ENCODE peak calls at places on chromosomes 2 and 18, in ten cellular contexts. B is kidney glomerular epithelial cell, M is GM03348, N is NCI-H1105 treated with DMSO at 0.1 percent for 48 hours, F is NCI-H1436, U is EL, W is pancreas, T is kidney, R is hepatic stellate cell, O is AG20443. Q is an unnamed sample.

GRCh38 chr2:114550895-114551793 is 108.7 kb downstream of the DPP10 start:
- DNase-seq in B (peak), M (peak), N (peak), F (peak), U (peak), W (peak), T (no peak), R (peak), O (peak), Q (peak)

GRCh38 chr2:9800975-9801723 is 42.1 kb upstream of the TAF1B start:
- DNase-seq in B (no peak), M (peak), N (no peak), F (no peak), U (peak), W (no peak), T (peak), R (peak), O (peak), Q (no peak)

GRCh38 chr2:142892715-142893114 is 15.3 kb downstream of the KYNU start:
- DNase-seq in B (no peak), M (no peak), N (no peak), F (no peak), U (no peak), W (no peak), T (no peak), R (no peak), O (no peak), Q (no peak)

GRCh38 chr2:47227532-47228166 is 72.5 kb upstream of the STPG4 start:
- DNase-seq in B (no peak), M (no peak), N (peak), F (peak), U (no peak), W (no peak), T (no peak), R (no peak), O (no peak), Q (no peak)

GRCh38 chr2:96245609-96246390 is 20.0 kb downstream of the TMEM127 start:
- DNase-seq in B (no peak), M (no peak), N (no peak), F (no peak), U (peak), W (no peak), T (peak), R (no peak), O (no peak), Q (no peak)

GRCh38 chr18:76922107-76922506 is 99.8 kb downstream of the ZNF236 start:
- DNase-seq in B (no peak), M (peak), N (peak), F (no peak), U (peak), W (peak), T (no peak), R (peak), O (peak), Q (no peak)

GRCh38 chr2:106614511-106615291 is 127.5 kb downstream of the CD8B2 start:
- DNase-seq in B (peak), M (no peak), N (no peak), F (no peak), U (no peak), W (peak), T (no peak), R (no peak), O (no peak), Q (no peak)

GRCh38 chr18:32156855-32157254 is 33.0 kb upstream of the MEP1B start:
- DNase-seq in B (no peak), M (no peak), N (no peak), F (no peak), U (no peak), W (no peak), T (no peak), R (no peak), O (no peak), Q (no peak)

GRCh38 chr2:239475161-239476028 is 74.6 kb upstream of the HDAC4 start:
- DNase-seq in B (no peak), M (no peak), N (no peak), F (no peak), U (no peak), W (no peak), T (peak), R (no peak), O (no peak), Q (no peak)

GRCh38 chr18:75033516-75033915 is 175.4 kb downstream of the PTGR3 start:
- DNase-seq in B (no peak), M (no peak), N (no peak), F (no peak), U (no peak), W (no peak), T (no peak), R (no peak), O (no peak), Q (no peak)

GRCh38 chr2:167406558-167406957 is 518.3 kb downstream of the XIRP2 start:
- DNase-seq in B (no peak), M (no peak), N (no peak), F (no peak), U (peak), W (no peak), T (no peak), R (no peak), O (no peak), Q (no peak)

GRCh38 chr2:167827352-167828097 is 419.9 kb downstream of the STK39 start:
- DNase-seq in B (no peak), M (no peak), N (no peak), F (no peak), U (no peak), W (peak), T (no peak), R (no peak), O (no peak), Q (no peak)

GRCh38 chr2:240502059-240502429 is 55.7 kb downstream of the ANKMY1 start:
- DNase-seq in B (no peak), M (no peak), N (no peak), F (no peak), U (no peak), W (peak), T (peak), R (no peak), O (no peak), Q (no peak)

GRCh38 chr2:195683174-195683573 is 26.1 kb downstream of the SLC39A10 start:
- DNase-seq in B (no peak), M (no peak), N (no peak), F (no peak), U (peak), W (no peak), T (no peak), R (no peak), O (no peak), Q (no peak)

GRCh38 chr2:70930371-70931329 is 5.0 kb upstream of the ATP6V1B1 start:
- DNase-seq in B (no peak), M (no peak), N (no peak), F (no peak), U (no peak), W (peak), T (no peak), R (no peak), O (no peak), Q (no peak)

GRCh38 chr2:60745761-60746160 is 10.3 kb upstream of the PAPOLG start:
- DNase-seq in B (no peak), M (no peak), N (no peak), F (no peak), U (no peak), W (no peak), T (no peak), R (no peak), O (no peak), Q (no peak)

GRCh38 chr2:134900151-134900550 is 18.5 kb upstream of the CCNT2 start:
- DNase-seq in B (no peak), M (peak), N (no peak), F (no peak), U (peak), W (no peak), T (no peak), R (no peak), O (peak), Q (no peak)

GRCh38 chr2:111977240-111977639 is 77.8 kb upstream of the TMEM87B start:
- DNase-seq in B (no peak), M (no peak), N (no peak), F (no peak), U (no peak), W (no peak), T (no peak), R (no peak), O (no peak), Q (no peak)

GRCh38 chr2:174750923-174751441 is 13.3 kb downstream of the CHRNA1 start:
- DNase-seq in B (no peak), M (no peak), N (no peak), F (no peak), U (no peak), W (no peak), T (no peak), R (no peak), O (no peak), Q (peak)

Q was measured in Caki2.